ENCODE peak calls at places on chromosomes 6 and 20, in nine cellular contexts. J is body of pancreas; M is CD8-positive, alpha-beta T cell; E is A673; N is CD8-positive, alpha-beta memory T cell; C is mammary epithelial cell; V is naive thymus-derived CD4-positive, alpha-beta T cell; U is aorta; S is mucosa of descending colon. F is an unnamed sample.

GRCh38 chr20:15113374-15113773 is 776.0 kb upstream of the FLRT3 start:
- DNase-seq in V (no peak), S (no peak), C (no peak), U (no peak), M (no peak), N (no peak), E (no peak), J (no peak), F (no peak)

GRCh38 chr6:155177369-155177961 is 86.3 kb upstream of the CLDN20 start:
- DNase-seq in U (no peak), S (no peak), E (peak; percentile 85), V (peak; percentile 32), J (peak; percentile 64), C (peak; percentile 47), M (peak; percentile 39), N (no peak), F (no peak)

GRCh38 chr6:31575335-31575901 is at the start of gene TNF:
- DNase-seq in J (peak; percentile 59), S (peak; percentile 58), M (peak; percentile 67), E (peak; percentile 44), V (no peak), C (peak; percentile 45), N (peak; percentile 64), U (peak; percentile 78), F (peak; percentile 87)

GRCh38 chr6:15462717-15463525 is 199.9 kb downstream of the DTNBP1 start:
- DNase-seq in V (no peak), E (no peak), S (no peak), C (no peak), N (no peak), U (no peak), J (no peak), M (no peak), F (no peak)

GRCh38 chr6:163814494-163815364 is 400.2 kb downstream of the QKI start:
- DNase-seq in U (no peak), C (no peak), S (no peak), M (no peak), J (peak; percentile 10), E (peak; percentile 65), V (no peak), N (no peak), F (no peak)

GRCh38 chr20:31675828-31676533 is 38.3 kb downstream of the COX4I2 start:
- DNase-seq in J (no peak), N (peak; percentile 30), S (no peak), V (peak; percentile 64), M (peak; percentile 54), C (no peak), U (no peak), E (peak; percentile 31), F (peak; percentile 48)

GRCh38 chr6:24981385-24981758 is 45.6 kb upstream of the RIPOR2 start:
- DNase-seq in U (no peak), J (no peak), S (no peak), E (peak; percentile 33), N (no peak), C (no peak), M (no peak), V (no peak), F (no peak)

GRCh38 chr6:22149081-22149480 is 147.8 kb downstream of the PRL start:
- DNase-seq in U (no peak), N (no peak), M (no peak), V (no peak), C (no peak), E (no peak), S (no peak), J (no peak), F (no peak)

GRCh38 chr6:147507162-147508072 is 1.1 kb upstream of the SAMD5 start:
- DNase-seq in N (no peak), C (peak; percentile 23), U (no peak), V (no peak), M (no peak), E (peak; percentile 65), J (no peak), S (peak; percentile 48), F (no peak)

GRCh38 chr20:9838035-9838377 is 870 bp downstream of the PAK5 start:
- DNase-seq in N (no peak), C (peak; percentile 11), U (no peak), E (no peak), V (no peak), J (no peak), S (no peak), M (no peak), F (no peak)

GRCh38 chr6:14241255-14242070 is 123.9 kb downstream of the CD83 start:
- DNase-seq in S (no peak), N (no peak), J (no peak), M (no peak), E (no peak), C (no peak), U (no peak), V (no peak), F (no peak)

GRCh38 chr6:26213334-26214075 is 126.3 kb downstream of the HFE start:
- DNase-seq in S (no peak), M (no peak), U (no peak), C (no peak), E (no peak), V (no peak), J (no peak), N (no peak), F (no peak)

GRCh38 chr20:31565699-31566331 is 39.3 kb upstream of the ID1 start:
- DNase-seq in U (no peak), V (no peak), S (no peak), M (no peak), N (no peak), E (no peak), J (no peak), C (peak; percentile 96), F (no peak)

GRCh38 chr20:20593447-20594170 is 118.8 kb downstream of the RALGAPA2 start:
- DNase-seq in V (no peak), S (no peak), M (no peak), N (no peak), C (peak; percentile 25), U (no peak), J (peak; percentile 30), E (peak; percentile 78), F (no peak)

GRCh38 chr20:11544029-11544678 is 373.5 kb upstream of the BTBD3 start:
- DNase-seq in M (no peak), V (no peak), U (no peak), J (peak; percentile 62), C (peak; percentile 79), E (peak; percentile 85), N (no peak), S (no peak), F (no peak)

GRCh38 chr20:1308702-1309095 is 20.2 kb downstream of the SDCBP2 start:
- DNase-seq in V (no peak), J (no peak), C (no peak), U (peak; percentile 56), S (peak; percentile 18), E (no peak), N (no peak), M (no peak), F (no peak)

GRCh38 chr20:43537921-43538854 is 20.6 kb upstream of the SGK2 start:
- DNase-seq in C (peak; percentile 39), V (peak; percentile 23), M (peak; percentile 56), E (peak; percentile 68), J (peak; percentile 75), U (peak; percentile 85), N (peak; percentile 20), S (peak; percentile 77), F (no peak)

GRCh38 chr6:132511159-132511835 is 1.6 kb downstream of the STX7 start:
- DNase-seq in J (peak; percentile 27), S (no peak), N (no peak), U (no peak), V (no peak), C (no peak), M (no peak), E (no peak), F (no peak)
- H3K4me1 ChIP-seq in J (peaks cover 18% of the 10 kb centered on the region), S (peaks cover 11% of the 10 kb centered on the region), N (peaks cover 24% of the 10 kb centered on the region), U (peaks cover 19% of the 10 kb centered on the region), V (peaks cover 11% of the 10 kb centered on the region), C (peaks cover 13% of the 10 kb centered on the region), M (peaks cover 8% of the 10 kb centered on the region), E (peaks cover 6% of the 10 kb centered on the region), F (no peaks in the 10 kb centered on the region)

DNA sequence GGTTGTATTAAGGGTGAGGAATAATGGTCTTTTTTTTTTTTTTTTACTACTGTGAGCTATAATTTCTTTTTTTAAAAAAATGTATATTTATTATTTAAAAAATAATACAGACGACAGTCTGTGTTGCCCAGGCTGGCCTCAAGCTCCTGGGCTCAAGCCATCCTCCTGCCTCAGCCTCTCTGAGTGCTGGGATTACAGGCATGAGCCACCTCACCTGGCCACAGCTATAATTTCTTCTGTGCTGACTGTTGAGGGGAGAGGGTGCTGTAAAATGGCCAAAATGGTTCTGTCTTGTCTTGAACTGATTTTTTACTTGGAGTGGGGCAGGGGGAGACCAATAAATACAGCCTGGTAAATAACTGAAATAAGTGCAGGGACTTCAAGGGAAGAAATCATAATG is 3.6 kb downstream of the SRSF3 start:
- DNase-seq in C (no peak), E (no peak), M (no peak), N (no peak), J (no peak), V (no peak), U (no peak), S (no peak), F (no peak)
- H3K4me1 ChIP-seq in C (peaks cover 45% of the 10 kb centered on the region), E (peaks cover 49% of the 10 kb centered on the region), M (peaks cover 68% of the 10 kb centered on the region), N (peaks cover 64% of the 10 kb centered on the region), J (peaks cover 65% of the 10 kb centered on the region), V (peaks cover 61% of the 10 kb centered on the region), U (peaks cover 13% of the 10 kb centered on the region), S (peaks cover 51% of the 10 kb centered on the region), F (peaks cover 57% of the 10 kb centered on the region)

DNA sequence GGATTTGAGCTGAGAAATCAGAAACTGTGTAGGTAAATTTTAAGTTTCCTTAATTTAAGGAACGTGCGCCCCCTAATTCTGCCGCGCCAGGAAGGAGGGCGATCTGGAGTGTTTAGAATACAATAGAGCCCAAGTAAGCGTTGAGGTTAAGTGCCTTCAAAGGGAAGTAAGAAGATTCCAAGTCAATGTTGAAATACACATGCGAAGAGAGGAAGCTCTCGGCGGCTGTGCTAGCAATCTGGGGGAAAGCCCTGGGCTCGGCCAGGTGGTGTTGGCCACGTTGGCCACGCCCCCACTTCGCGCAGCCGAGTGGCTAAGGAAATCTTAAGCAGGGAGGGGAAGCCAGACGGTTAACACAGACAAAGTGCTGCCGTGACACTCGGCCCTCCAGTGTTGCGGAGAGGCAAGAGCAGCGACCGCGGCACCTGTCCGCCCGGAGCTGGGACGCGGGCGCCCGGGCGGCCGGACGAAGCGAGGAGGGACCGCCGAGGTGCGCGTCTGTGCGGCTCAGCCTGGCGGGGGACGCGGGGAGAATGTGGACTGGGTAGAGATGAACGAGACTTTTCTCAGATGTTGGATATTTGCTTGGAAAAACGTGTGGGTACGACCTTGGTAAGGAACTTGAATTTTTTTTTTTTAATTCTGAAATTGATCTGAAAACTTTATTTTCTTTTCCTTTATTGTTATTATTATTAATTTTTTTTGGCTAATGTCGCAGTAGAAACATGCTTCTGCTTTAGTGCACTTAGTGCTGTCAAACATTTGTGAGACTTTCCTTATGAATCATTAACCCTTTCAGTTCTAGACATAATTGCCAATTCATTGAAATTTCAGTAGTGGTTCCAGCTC is at the start of gene PRDM1:
- DNase-seq in N (peak; percentile 75), J (peak; percentile 93), V (peak; percentile 53), U (peak; percentile 84), C (peak; percentile 96), M (peak; percentile 76), S (peak; percentile 93), E (peak; percentile 49), F (peak; percentile 83)
- H3K4me1 ChIP-seq in N (peaks cover 66% of the 10 kb centered on the region), J (peaks cover 14% of the 10 kb centered on the region), V (peaks cover 50% of the 10 kb centered on the region), U (no peaks in the 10 kb centered on the region), C (peaks cover 37% of the 10 kb centered on the region), M (peaks cover 27% of the 10 kb centered on the region), S (no peaks in the 10 kb centered on the region), E (peaks cover 14% of the 10 kb centered on the region), F (peaks cover 64% of the 10 kb centered on the region)

DNA sequence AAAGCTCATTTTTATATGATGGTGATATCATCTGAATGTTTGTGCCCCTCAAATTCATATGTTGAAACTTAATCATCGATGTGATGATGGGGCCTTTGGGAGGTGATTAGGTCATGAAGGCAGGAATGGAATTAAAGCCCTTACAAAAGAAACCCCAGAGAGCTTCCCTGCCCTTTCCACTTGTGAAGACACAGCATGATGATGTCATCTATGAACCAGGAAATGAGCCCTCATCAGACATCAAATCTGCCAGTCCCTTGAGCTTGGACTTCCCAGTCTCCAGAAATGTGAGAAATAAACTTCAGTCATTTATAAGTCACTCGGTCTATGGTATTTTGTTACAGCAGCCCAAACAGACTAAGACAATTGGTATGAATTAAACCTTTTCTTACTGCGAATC is 153.1 kb downstream of the MYB start:
- DNase-seq in V (no peak), J (no peak), U (no peak), C (peak; percentile 18), M (no peak), N (no peak), S (no peak), E (peak; percentile 35), F (no peak)
- H3K4me1 ChIP-seq in V (no peaks in the 10 kb centered on the region), J (no peaks in the 10 kb centered on the region), U (no peaks in the 10 kb centered on the region), C (no peaks in the 10 kb centered on the region), M (no peaks in the 10 kb centered on the region), N (no peaks in the 10 kb centered on the region), S (no peaks in the 10 kb centered on the region), E (no peaks in the 10 kb centered on the region), F (no peaks in the 10 kb centered on the region)

F was measured in effector memory CD4-positive, alpha-beta T cell.